ENCODE peak calls at places on chromosome X, in four cellular contexts. C, J, L and Q are unnamed samples.
A peak's percentile ranks its signal among the peaks of the same experiment; 100 is the strongest.

GRCh38 chrX:68443155-68443868 is 10.0 kb upstream of the OPHN1 start:
- DNase-seq in C (peak; percentile 51), J (no peak), L (no peak), Q (peak; percentile 48)

GRCh38 chrX:17617794-17618193 is 119.5 kb upstream of the SCML1 start:
- DNase-seq in C (no peak), J (no peak), L (no peak), Q (no peak)

GRCh38 chrX:111200327-111200726 is 70.0 kb downstream of the CAPN6 start:
- DNase-seq in L (no peak), J (no peak), C (no peak), Q (no peak)

GRCh38 chrX:134547047-134547679 is 87.2 kb downstream of the HPRT1 start:
- DNase-seq in J (no peak), C (no peak), L (no peak), Q (no peak)

GRCh38 chrX:145393702-145394235 is 146.5 kb downstream of the SPANXN1 start:
- DNase-seq in L (no peak), J (no peak), C (no peak), Q (no peak)

GRCh38 chrX:133183806-133184205 is 34.3 kb downstream of the TFDP3 start:
- DNase-seq in J (no peak), C (no peak), L (no peak), Q (no peak)

GRCh38 chrX:141469469-141469868 is 115.1 kb downstream of the SPANXA1 start:
- DNase-seq in L (no peak), J (no peak), C (no peak), Q (no peak)

GRCh38 chrX:155070038-155070437 is 898 bp downstream of the CMC4 start:
- DNase-seq in C (no peak), L (no peak), J (no peak), Q (peak; percentile 6)

GRCh38 chrX:34880656-34881055 is 61.9 kb upstream of the FAM47B start:
- DNase-seq in C (no peak), L (no peak), J (no peak), Q (no peak)

GRCh38 chrX:100368167-100368566 is 41.9 kb downstream of the PCDH19 start:
- DNase-seq in L (no peak), J (no peak), C (no peak), Q (no peak)

GRCh38 chrX:40383969-40384368 is 196.8 kb upstream of the ATP6AP2 start:
- DNase-seq in L (no peak), C (peak; percentile 10), J (no peak), Q (no peak)

GRCh38 chrX:147891886-147892285 is 19.8 kb upstream of the FMR1 start:
- DNase-seq in L (no peak), C (no peak), J (no peak), Q (no peak)

GRCh38 chrX:46268429-46268828 is 276.8 kb downstream of the ZNF674 start:
- DNase-seq in J (no peak), C (peak; percentile 22), L (no peak), Q (peak; percentile 18)

GRCh38 chrX:131802836-131803626 is 220.1 kb upstream of the STK26 start:
- DNase-seq in J (no peak), C (no peak), L (no peak), Q (peak; percentile 13)

GRCh38 chrX:97039363-97040029 is 155.8 kb downstream of the RPA4 start:
- DNase-seq in L (no peak), C (no peak), J (no peak), Q (no peak)

GRCh38 chrX:49270249-49270921 is 792 bp downstream of the PPP1R3F start:
- DNase-seq in C (no peak), L (no peak), J (no peak), Q (no peak)

GRCh38 chrX:140050906-140051305 is 85.6 kb upstream of the CXorf66 start:
- DNase-seq in C (no peak), J (no peak), L (no peak), Q (no peak)

GRCh38 chrX:46865281-46865680 is 28.4 kb downstream of the RP2 start:
- DNase-seq in L (no peak), C (peak; percentile 61), J (no peak), Q (no peak)

GRCh38 chrX:107154787-107155620 is 36.4 kb upstream of the RBM41 start:
- DNase-seq in L (no peak), J (no peak), C (peak; percentile 63), Q (no peak)

GRCh38 chrX:80751456-80751855 is 58.2 kb downstream of the BRWD3 start:
- DNase-seq in L (no peak), C (no peak), J (no peak), Q (no peak)

GRCh38 chrX:112631892-112632291 is 47.8 kb downstream of the LHFPL1 start:
- DNase-seq in L (no peak), C (no peak), J (no peak), Q (no peak)

GRCh38 chrX:86946569-86946968 is 571.0 kb upstream of the KLHL4 start:
- DNase-seq in L (no peak), J (no peak), C (peak; percentile 0), Q (no peak)

GRCh38 chrX:20059467-20060128 is 57.1 kb downstream of the MAP7D2 start:
- DNase-seq in C (no peak), J (no peak), L (no peak), Q (no peak)

GRCh38 chrX:107672955-107673378 is 44.7 kb downstream of the PRPS1 start:
- DNase-seq in L (no peak), C (peak; percentile 33), J (peak; percentile 70), Q (peak; percentile 46)

GRCh38 chrX:23374291-23374690 is 39.6 kb downstream of the PTCHD1 start:
- DNase-seq in L (no peak), J (no peak), C (no peak), Q (no peak)

GRCh38 chrX:37846558-37846933 is 825 bp downstream of the DYNLT3 start:
- DNase-seq in L (no peak), J (no peak), C (no peak), Q (no peak)

GRCh38 chrX:118973389-118974087 is 880 bp upstream of the LONRF3 start:
- DNase-seq in L (no peak), C (no peak), J (no peak), Q (no peak)

GRCh38 chrX:1075156-1075555 is 137.3 kb downstream of the CRLF2 start:
- DNase-seq in L (no peak), J (no peak), C (no peak), Q (no peak)

GRCh38 chrX:130523460-130524394 is 121.9 kb downstream of the RBMX2 start:
- DNase-seq in J (no peak), L (no peak), C (no peak), Q (no peak)

GRCh38 chrX:38305971-38306370 is 21.3 kb downstream of the RPGR start:
- DNase-seq in J (no peak), C (no peak), L (no peak), Q (no peak)